ENCODE peak calls at places on chromosome 10, in four cellular contexts. H, Y, U and X are unnamed samples.

GRCh38 chr10:70758757-70759514 is 26.2 kb downstream of the TBATA start:
- DNase-seq in H (peak; percentile 79), Y (peak; percentile 7), U (peak; percentile 66), X (peak; percentile 59)

GRCh38 chr10:51422311-51423120 is 276.9 kb downstream of the CSTF2T start:
- DNase-seq in H (peak; percentile 25), Y (no peak), U (peak; percentile 3), X (peak; percentile 47)

GRCh38 chr10:116689096-116689495 is 53.3 kb downstream of the HSPA12A start:
- DNase-seq in H (no peak), Y (no peak), U (no peak), X (no peak)

GRCh38 chr10:6418167-6418566 is 161.9 kb downstream of the PRKCQ start:
- DNase-seq in H (no peak), Y (no peak), U (no peak), X (no peak)

GRCh38 chr10:72097448-72098300 is 9.3 kb upstream of the SPOCK2 start:
- DNase-seq in H (no peak), Y (no peak), U (no peak), X (no peak)

GRCh38 chr10:69580435-69580834 is 7.2 kb upstream of the NEUROG3 start:
- DNase-seq in H (no peak), Y (no peak), U (no peak), X (no peak)

GRCh38 chr10:104080762-104081161 is 4.9 kb downstream of the COL17A1 start:
- DNase-seq in H (no peak), Y (no peak), U (no peak), X (peak; percentile 42)

GRCh38 chr10:91410638-91411367 is 659 bp downstream of the HECTD2 start:
- DNase-seq in H (peak; percentile 49), Y (no peak), U (peak; percentile 27), X (peak; percentile 57)

GRCh38 chr10:124290095-124290795 is 128.5 kb downstream of the OAT start:
- DNase-seq in H (peak; percentile 16), Y (no peak), U (no peak), X (peak; percentile 94)

GRCh38 chr10:111128331-111129167 is 51.7 kb downstream of the ADRA2A start:
- DNase-seq in H (no peak), Y (no peak), U (peak; percentile 8), X (no peak)

GRCh38 chr10:89384474-89385324 is 6.8 kb downstream of the IFIT1B start:
- DNase-seq in H (no peak), Y (no peak), U (no peak), X (no peak)